ENCODE peak calls at places on chromosome 9, in six cellular contexts. H is cardiac fibroblast; K is stimulated activated CD4-positive, alpha-beta T cell treated with anti-CD3 and anti-CD28 coated beads, Interleukin-2, amount 100 ng/mL, for 48 hours; L is Kasumi-1; I is NCI-H2081; J is nucleus accumbens. O is an unnamed sample.

GRCh38 chr9:117739620-117740347 is 35.6 kb downstream of the TLR4 start:
- DNase-seq in L (no peak), K (no peak), I (no peak), H (no peak), J (no peak), O (no peak)

GRCh38 chr9:121736147-121736721 is 84.8 kb downstream of the DAB2IP start:
- DNase-seq in L (no peak), K (no peak), I (no peak), J (no peak), H (no peak), O (no peak)

GRCh38 chr9:131297903-131298302 is 8.4 kb downstream of the PLPP7 start:
- DNase-seq in K (no peak), J (no peak), L (no peak), I (no peak), H (no peak), O (no peak)

GRCh38 chr9:78860806-78861475 is 564.0 kb downstream of the PSAT1 start:
- DNase-seq in J (no peak), L (no peak), H (peak; percentile 73), I (no peak), K (no peak), O (peak; percentile 87)

GRCh38 chr9:88342246-88342645 is 46.0 kb upstream of the SPIN1 start:
- DNase-seq in K (no peak), I (no peak), H (peak; percentile 31), L (no peak), J (no peak), O (no peak)

GRCh38 chr9:114525505-114525904 is 20.2 kb upstream of the WHRN start:
- DNase-seq in L (no peak), J (no peak), H (peak; percentile 68), I (no peak), K (no peak), O (peak; percentile 77)

GRCh38 chr9:85723220-85723619 is 18.5 kb downstream of the AGTPBP1 start:
- DNase-seq in J (peak; percentile 29), I (no peak), K (no peak), L (no peak), H (no peak), O (peak; percentile 42)

GRCh38 chr9:135592625-135593024 is 31.1 kb downstream of the PAEP start:
- DNase-seq in I (no peak), H (no peak), J (no peak), K (no peak), L (no peak), O (no peak)

GRCh38 chr9:126521089-126521488 is 92.6 kb upstream of the LMX1B start:
- DNase-seq in I (no peak), H (no peak), J (no peak), K (no peak), L (no peak), O (no peak)

GRCh38 chr9:104009853-104010252 is 84.3 kb upstream of the SMC2 start:
- DNase-seq in L (peak; percentile 44), K (no peak), I (peak; percentile 7), H (peak; percentile 44), J (no peak), O (peak; percentile 43)

GRCh38 chr9:96858018-96858573 is 3.8 kb upstream of the ZNF782 start:
- DNase-seq in J (no peak), H (peak; percentile 69), I (no peak), K (no peak), L (no peak), O (peak; percentile 76)

O was measured in epithelial cell of esophagus.